ENCODE peak calls at places on chromosomes 4 and X, in eight cellular contexts. H is heart right ventricle, J is breast epithelium, U is AG10803, L is lower leg skin, G is gastrocnemius medialis, X is PC-9, B is heart left ventricle. K is an unnamed sample.

GRCh38 chr4:164768516-164768915 is 14.6 kb downstream of the SMIM31 start:
- DNase-seq in G (no peak), J (no peak), B (no peak), X (no peak), U (peak), H (no peak), L (no peak), K (no peak)

GRCh38 chrX:134670241-134670811 is 12.1 kb upstream of the PLAC1 start:
- DNase-seq in B (no peak), G (peak), X (peak), U (peak), H (no peak), J (peak), L (no peak), K (no peak)

GRCh38 chrX:38312436-38312835 is 14.9 kb downstream of the RPGR start:
- DNase-seq in L (no peak), J (no peak), G (no peak), U (peak), H (no peak), B (no peak), X (no peak), K (no peak)

GRCh38 chr4:28890949-28891348 is 1829.2 kb upstream of the PCDH7 start:
- DNase-seq in X (no peak), L (no peak), G (no peak), B (no peak), U (no peak), J (no peak), H (no peak), K (no peak)

GRCh38 chrX:45274576-45274975 is 73.9 kb upstream of the DIPK2B start:
- DNase-seq in B (no peak), L (no peak), U (peak), H (no peak), J (no peak), X (no peak), G (no peak), K (no peak)

GRCh38 chrX:150983526-150984163 is 510 bp downstream of the HMGB3 start:
- DNase-seq in L (no peak), B (no peak), H (no peak), X (no peak), G (no peak), J (no peak), U (no peak), K (no peak)

GRCh38 chr4:139154952-139155557 is 22.0 kb downstream of the ELF2 start:
- DNase-seq in H (no peak), X (no peak), B (no peak), G (no peak), J (no peak), L (no peak), U (no peak), K (no peak)

GRCh38 chr4:129561280-129561679 is 465.3 kb downstream of the C4orf33 start:
- DNase-seq in L (no peak), G (no peak), B (no peak), U (no peak), X (no peak), J (no peak), H (no peak), K (no peak)

GRCh38 chrX:39065051-39065871 is 264.0 kb downstream of the MID1IP1 start:
- DNase-seq in J (no peak), H (no peak), L (no peak), G (peak), U (no peak), X (no peak), B (no peak), K (no peak)

GRCh38 chr4:55834086-55834795 is 14.7 kb downstream of the EXOC1L start:
- DNase-seq in L (no peak), B (no peak), U (no peak), H (no peak), J (no peak), G (no peak), X (no peak), K (no peak)

GRCh38 chr4:76570141-76570989 is 135.3 kb downstream of the SHROOM3 start:
- DNase-seq in U (no peak), J (no peak), X (peak), H (no peak), L (no peak), B (no peak), G (no peak), K (no peak)

GRCh38 chr4:1405636-1406415 is 416 bp downstream of the NKX1-1 start:
- DNase-seq in B (peak), U (no peak), J (peak), L (peak), X (no peak), G (no peak), H (no peak), K (no peak)

GRCh38 chrX:50613846-50614245 is 143.2 kb upstream of the DGKK start:
- DNase-seq in H (no peak), X (no peak), U (no peak), L (no peak), B (no peak), G (no peak), J (no peak), K (no peak)

GRCh38 chr4:132818091-132818490 is 331.0 kb upstream of the PCDH10 start:
- DNase-seq in G (no peak), B (no peak), L (no peak), X (no peak), H (no peak), J (no peak), U (no peak), K (no peak)
- H3K4me3 ChIP-seq in G (no peak), B (no peak), L (no peak), X (no peak), H (no peak), J (no peak), U (no peak), K (no peak)

GRCh38 chr4:169267070-169267469 is 3.7 kb downstream of the SH3RF1 start:
- DNase-seq in G (no peak), L (no peak), B (no peak), J (no peak), H (no peak), U (no peak), X (peak), K (no peak)
- H3K4me3 ChIP-seq in G (peak), L (no peak), B (peak), J (no peak), H (peak), U (peak), X (peak), K (no peak)

GRCh38 chrX:19121898-19122640 is at the start of gene ADGRG2:
- DNase-seq in G (no peak), X (no peak), J (no peak), B (peak), L (no peak), H (peak), U (peak), K (no peak)
- H3K4me3 ChIP-seq in G (peak), X (no peak), J (peak), B (peak), L (peak), H (peak), U (no peak), K (peak)

GRCh38 chr4:140242357-140243284 is 88.6 kb upstream of the MAML3 start:
- DNase-seq in J (no peak), G (no peak), U (no peak), B (no peak), L (no peak), H (no peak), X (no peak), K (no peak)
- H3K4me3 ChIP-seq in J (no peak), G (no peak), U (no peak), B (no peak), L (no peak), H (no peak), X (no peak), K (peak)

GRCh38 chr4:26991057-26991456 is 130.4 kb downstream of the STIM2 start:
- DNase-seq in X (no peak), G (no peak), L (no peak), H (no peak), B (no peak), U (no peak), J (no peak), K (no peak)
- H3K4me3 ChIP-seq in X (no peak), G (no peak), L (no peak), H (no peak), B (no peak), U (no peak), J (no peak), K (no peak)

K was measured in thoracic aorta.